ENCODE peak calls at places on chromosomes 1 and 21, in eight cellular contexts. H is amygdala, N is GDM1, M is choroid plexus epithelial cell, Z is breast epithelium, Y is GM23248, D is neural progenitor cell, I is substantia nigra. J is an unnamed sample.

GRCh38 chr21:31117046-31117916 is 79.0 kb upstream of the KRTAP19-8 start:
- DNase-seq in H (no peak), N (no peak), M (peak), Z (no peak), Y (peak), D (no peak), I (no peak), J (no peak)

GRCh38 chr1:193183019-193183643 is 3.3 kb downstream of the B3GALT2 start:
- DNase-seq in H (no peak), N (no peak), M (peak), Z (no peak), Y (peak), D (peak), I (no peak), J (no peak)

GRCh38 chr1:63326106-63326472 is 3.7 kb downstream of the FOXD3 start:
- DNase-seq in H (no peak), N (no peak), M (no peak), Z (no peak), Y (no peak), D (peak), I (no peak), J (no peak)

GRCh38 chr1:41400235-41400634 is 39.0 kb downstream of the FOXO6 start:
- DNase-seq in H (peak), N (no peak), M (no peak), Z (no peak), Y (no peak), D (no peak), I (no peak), J (no peak)

GRCh38 chr1:201348211-201348566 is 29.3 kb downstream of the TNNT2 start:
- DNase-seq in H (no peak), N (no peak), M (peak), Z (no peak), Y (peak), D (peak), I (no peak), J (no peak)

GRCh38 chr1:183841950-183842816 is 37.3 kb downstream of the RGL1 start:
- DNase-seq in H (no peak), N (no peak), M (peak), Z (no peak), Y (peak), D (no peak), I (no peak), J (no peak)

GRCh38 chr21:22743085-22743484 is 1744.9 kb downstream of the NCAM2 start:
- DNase-seq in H (no peak), N (no peak), M (no peak), Z (no peak), Y (no peak), D (no peak), I (no peak), J (no peak)

GRCh38 chr1:208980590-208980989 is 602.9 kb upstream of the CAMK1G start:
- DNase-seq in H (no peak), N (no peak), M (no peak), Z (no peak), Y (no peak), D (no peak), I (no peak), J (no peak)

GRCh38 chr1:191498318-191498717 is 659.9 kb upstream of the RGS18 start:
- DNase-seq in H (no peak), N (no peak), M (peak), Z (no peak), Y (peak), D (no peak), I (no peak), J (no peak)

GRCh38 chr1:117919376-117919775 is 10.0 kb downstream of the GDAP2 start:
- DNase-seq in H (no peak), N (no peak), M (no peak), Z (no peak), Y (no peak), D (no peak), I (no peak), J (no peak)

GRCh38 chr1:154743536-154744036 is 126.5 kb downstream of the KCNN3 start:
- DNase-seq in H (no peak), N (no peak), M (no peak), Z (no peak), Y (no peak), D (no peak), I (no peak), J (no peak)

GRCh38 chr1:239456788-239457187 is 70.4 kb downstream of the CHRM3 start:
- DNase-seq in H (no peak), N (no peak), M (no peak), Z (no peak), Y (no peak), D (no peak), I (no peak), J (no peak)

GRCh38 chr1:115426990-115427389 is 88.9 kb upstream of the NGF start:
- DNase-seq in H (no peak), N (no peak), M (no peak), Z (no peak), Y (peak), D (no peak), I (no peak), J (no peak)